ENCODE peak calls at places on chromosome 14, in ten cellular contexts. E, D, F, C, T, H, Y, Q, J and G are unnamed samples. For H3K9me3 and H3K4me1, the result is how much of the 10 kb centered on the place peaks cover.

GRCh38 chr14:92556255-92556741 is 42.7 kb downstream of the RIN3 start:
- DNase-seq in C (no peak), F (peak), J (no peak), H (no peak), Y (no peak), D (no peak), Q (no peak), T (no peak), E (no peak), G (no peak)

GRCh38 chr14:36365766-36366165 is 45.3 kb upstream of the MBIP start:
- DNase-seq in C (no peak), Q (no peak), J (no peak), F (no peak), H (no peak), E (no peak), D (no peak), T (no peak), Y (no peak), G (no peak)

GRCh38 chr14:104546591-104547309 is 32.8 kb upstream of the C14orf180 start:
- DNase-seq in D (no peak), F (no peak), Y (no peak), H (no peak), C (no peak), Q (peak), T (no peak), J (no peak), E (no peak), G (no peak)

GRCh38 chr14:25003537-25003936 is 46.4 kb downstream of the STXBP6 start:
- DNase-seq in T (no peak), Y (no peak), D (no peak), C (no peak), F (peak), J (no peak), H (no peak), Q (no peak), E (no peak), G (no peak)

GRCh38 chr14:79613625-79614024 is 597.7 kb downstream of the DIO2 start:
- DNase-seq in D (no peak), Y (no peak), J (no peak), H (no peak), C (no peak), Q (no peak), T (no peak), F (no peak), E (no peak), G (no peak)

GRCh38 chr14:104109121-104109541 is 23.6 kb downstream of the ASPG start:
- DNase-seq in E (peak), D (no peak), T (no peak), Q (peak), F (no peak), Y (no peak), J (no peak), C (no peak), H (peak), G (no peak)

GRCh38 chr14:95993768-95994592 is 45.2 kb upstream of the C14orf132 start:
- DNase-seq in C (peak), Q (no peak), F (peak), Y (no peak), T (peak), J (no peak), E (no peak), D (no peak), H (no peak), G (no peak)

GRCh38 chr14:67285876-67286452 is 44.7 kb downstream of the PALS1 start:
- DNase-seq in Y (no peak), F (peak), Q (no peak), H (no peak), E (no peak), T (peak), D (no peak), J (no peak), C (peak), G (peak)

GRCh38 chr14:55964081-55964480 is 154.1 kb upstream of the PELI2 start:
- DNase-seq in C (no peak), F (no peak), Y (no peak), H (no peak), E (no peak), D (no peak), Q (no peak), T (no peak), J (no peak), G (no peak)

GRCh38 chr14:63468273-63468672 is 74.9 kb downstream of the PPP2R5E start:
- DNase-seq in H (no peak), J (no peak), Y (no peak), D (no peak), F (no peak), Q (no peak), T (no peak), E (no peak), C (no peak), G (no peak)

GRCh38 chr14:94213021-94213420 is 38.9 kb downstream of the PPP4R4 start:
- DNase-seq in C (no peak), E (no peak), H (no peak), Q (no peak), J (no peak), F (peak), T (no peak), D (no peak), Y (no peak), G (no peak)

GRCh38 chr14:93326196-93326595 is 6.6 kb downstream of the BTBD7 start:
- DNase-seq in H (no peak), F (no peak), Q (no peak), C (no peak), D (no peak), J (no peak), Y (no peak), T (no peak), E (no peak), G (no peak)

GRCh38 chr14:59424707-59425106 is 40.5 kb downstream of the GPR135 start:
- DNase-seq in F (no peak), Y (no peak), H (no peak), T (no peak), Q (no peak), E (no peak), J (no peak), C (no peak), D (peak), G (no peak)

GRCh38 chr14:100488057-100488456 is 99.2 kb downstream of the BEGAIN start:
- DNase-seq in Q (no peak), E (no peak), D (no peak), J (no peak), H (no peak), C (no peak), F (no peak), T (no peak), Y (no peak), G (no peak)

GRCh38 chr14:80664576-80664975 is 277.0 kb downstream of the CEP128 start:
- DNase-seq in H (no peak), F (peak), J (no peak), Q (no peak), E (no peak), T (no peak), D (no peak), C (no peak), Y (no peak), G (peak)

GRCh38 chr14:39847191-39847590 is 415.0 kb upstream of the FBXO33 start:
- DNase-seq in F (no peak), J (no peak), Y (no peak), H (no peak), Q (no peak), C (no peak), E (no peak), D (no peak), T (no peak), G (no peak)

GRCh38 chr14:90506748-90507147 is 109.9 kb downstream of the CALM1 start:
- DNase-seq in Y (no peak), C (no peak), Q (no peak), F (no peak), T (no peak), H (no peak), J (no peak), D (no peak), E (no peak), G (no peak)

GRCh38 chr14:31106768-31107167 is 80.6 kb upstream of the STRN3 start:
- DNase-seq in F (peak), T (no peak), H (no peak), J (no peak), E (no peak), Y (no peak), C (no peak), D (no peak), Q (no peak), G (no peak)

GRCh38 chr14:77063581-77064289 is 34.3 kb upstream of the CIPC start:
- DNase-seq in H (no peak), J (no peak), E (no peak), Q (no peak), C (no peak), Y (no peak), F (peak), D (no peak), T (no peak), G (no peak)

GRCh38 chr14:102805454-102805891 is 28.2 kb downstream of the TRAF3 start:
- DNase-seq in H (no peak), F (peak), C (no peak), E (no peak), Y (no peak), Q (peak), J (no peak), D (no peak), T (peak), G (no peak)

GRCh38 chr14:92603309-92604257 is 90.0 kb downstream of the RIN3 start:
- DNase-seq in Q (no peak), C (no peak), D (peak), H (no peak), Y (peak), F (peak), J (peak), T (peak), E (no peak), G (no peak)

GRCh38 chr14:55913324-55914035 is 204.7 kb upstream of the PELI2 start:
- DNase-seq in H (no peak), F (peak), T (no peak), Y (no peak), D (no peak), C (no peak), J (peak), Q (no peak), E (no peak), G (no peak)

GRCh38 chr14:88504602-88505001 is 50.2 kb downstream of the PTPN21 start:
- DNase-seq in H (no peak), Y (no peak), J (no peak), C (no peak), E (no peak), Q (no peak), F (no peak), T (no peak), D (no peak), G (no peak)

GRCh38 chr14:102684276-102684663 is 91.8 kb downstream of the RCOR1 start:
- DNase-seq in Y (no peak), E (no peak), F (no peak), H (no peak), Q (no peak), C (no peak), J (no peak), D (no peak), T (no peak), G (no peak)

GRCh38 chr14:20803221-20803620 is 577 bp upstream of the RNASE1 start:
- DNase-seq in Y (no peak), Q (no peak), C (no peak), D (no peak), F (no peak), J (no peak), H (no peak), T (no peak), E (no peak), G (no peak)

GRCh38 chr14:55448146-55448614 is 7.8 kb upstream of the TBPL2 start:
- DNase-seq in H (no peak), Y (no peak), F (peak), C (peak), J (peak), D (no peak), Q (peak), T (no peak), E (peak), G (no peak)

GRCh38 chr14:89422181-89422951 is 5.3 kb upstream of the FOXN3 start:
- DNase-seq in J (no peak), T (no peak), Y (no peak), F (peak), H (no peak), D (no peak), E (peak), Q (peak), C (no peak), G (peak)

GRCh38 chr14:60164404-60164716 is 838 bp downstream of the DHRS7 start:
- DNase-seq in F (no peak), H (no peak), C (peak), T (no peak), Y (no peak), Q (no peak), E (no peak), J (no peak), D (no peak), G (no peak)

GRCh38 chr14:91750634-91751198 is 18.8 kb upstream of the CATSPERB start:
- DNase-seq in D (no peak), C (no peak), F (no peak), E (no peak), J (no peak), Q (no peak), H (no peak), T (no peak), Y (no peak), G (no peak)

GRCh38 chr14:81955123-81955522 is 421.5 kb upstream of the SEL1L start:
- DNase-seq in Y (no peak), T (no peak), H (no peak), C (no peak), F (no peak), D (no peak), J (no peak), E (no peak), Q (no peak), G (no peak)

GRCh38 chr14:77565289-77566081 is 51.0 kb downstream of the SPTLC2 start:
- DNase-seq in D (no peak), F (peak), E (no peak), J (no peak), H (no peak), Q (no peak), T (no peak), Y (no peak), C (no peak), G (no peak)

GRCh38 chr14:52399886-52400599 is 85.9 kb downstream of the PTGER2 start:
- DNase-seq in E (no peak), Q (no peak), J (no peak), T (no peak), D (no peak), C (no peak), F (peak), H (no peak), Y (no peak), G (no peak)

GRCh38 chr14:43232261-43232660 is 1274.8 kb downstream of the FSCB start:
- DNase-seq in E (no peak), D (no peak), F (no peak), T (no peak), Y (no peak), Q (no peak), C (no peak), H (no peak), J (no peak), G (no peak)
- H3K9me3 ChIP-seq in E (under half), D (under half), F (under half), T (under half), Y (under half), Q (under half), C (under half), H (under half), J (under half), G (under half)

DNA sequence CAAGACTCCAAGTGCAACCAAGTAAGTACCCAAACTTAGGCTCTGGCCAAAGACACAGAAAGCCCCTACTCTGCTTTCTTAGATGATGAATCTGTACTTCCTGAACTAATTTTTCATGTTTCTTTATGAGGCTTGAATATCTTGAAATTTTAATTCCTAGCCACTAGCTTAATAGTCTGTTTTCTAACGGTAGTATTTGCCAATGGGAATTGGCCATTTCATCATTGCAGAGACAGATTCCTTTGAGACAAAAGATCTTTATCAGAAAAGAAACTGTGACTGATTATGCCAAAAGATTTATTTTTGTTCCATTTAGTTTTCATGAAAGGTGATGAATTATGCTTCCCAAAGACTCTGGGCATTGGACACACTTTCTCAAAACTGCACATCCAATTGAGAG is 48.7 kb downstream of the DAD1 start:
- DNase-seq in C (no peak), T (no peak), H (no peak), Y (no peak), F (no peak), D (no peak), E (no peak), J (no peak), Q (no peak), G (no peak)
- H3K4me3 ChIP-seq in C (no peak), T (peak), H (peak), Y (no peak), F (no peak), D (peak), E (no peak), J (no peak), Q (no peak), G (no peak)

GRCh38 chr14:50060871-50061663 is 55.3 kb downstream of the VCPKMT start:
- DNase-seq in F (peak), Q (peak), H (peak), E (no peak), C (peak), J (peak), Y (no peak), D (no peak), T (peak), G (peak)
- H3K4me1 ChIP-seq in F (under half), Q (under half), H (half or more), E (under half), C (under half), J (under half), Y (under half), D (under half), T (half or more), G (half or more)

GRCh38 chr14:65431245-65431644 is 18.7 kb downstream of the FUT8 start:
- DNase-seq in Y (no peak), D (no peak), T (no peak), C (no peak), F (no peak), H (no peak), Q (no peak), J (no peak), E (no peak), G (no peak)

GRCh38 chr14:65431951-65432350 is 19.4 kb downstream of the FUT8 start:
- DNase-seq in D (no peak), J (no peak), H (no peak), F (peak), Y (no peak), E (no peak), C (no peak), T (no peak), Q (no peak), G (no peak)

GRCh38 chr14:65433646-65434045 is 21.1 kb downstream of the FUT8 start:
- DNase-seq in C (no peak), D (no peak), J (no peak), Y (no peak), Q (no peak), E (no peak), F (no peak), H (no peak), T (no peak), G (no peak)

GRCh38 chr14:65433157-65433556 is 20.6 kb downstream of the FUT8 start:
- DNase-seq in C (no peak), F (no peak), H (no peak), E (no peak), D (no peak), J (no peak), T (no peak), Y (no peak), Q (no peak), G (no peak)

DNA sequence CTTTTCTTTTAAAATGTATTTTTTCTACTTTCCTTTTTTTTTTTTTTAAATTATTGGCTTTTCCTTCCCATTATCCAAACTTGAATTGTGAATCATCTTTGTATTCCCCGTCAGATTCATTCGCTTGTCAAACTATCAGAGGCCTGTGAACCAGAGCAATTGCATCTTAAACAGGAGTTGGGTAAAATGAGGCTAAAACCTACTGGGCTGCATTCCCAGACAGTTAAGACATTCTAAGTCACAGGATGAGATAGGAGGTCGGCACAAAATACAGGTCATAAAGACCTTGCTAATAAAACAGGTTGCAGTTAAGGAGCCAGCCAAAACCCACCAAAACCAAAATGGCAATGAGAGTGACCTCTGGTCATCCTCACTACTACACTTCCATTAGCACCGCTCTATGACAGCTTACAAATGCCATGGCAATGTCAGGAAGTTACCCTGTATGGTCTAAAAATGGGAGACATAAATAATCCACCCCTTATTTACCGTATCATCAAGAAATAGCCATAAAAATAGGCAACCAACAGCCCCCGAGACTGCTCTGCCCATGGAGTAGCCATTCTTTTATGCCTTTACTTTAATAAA is 19.9 kb downstream of the FUT8 start:
- DNase-seq in C (no peak), D (no peak), T (no peak), J (no peak), H (no peak), Y (no peak), F (no peak), Q (no peak), E (no peak), G (no peak)
- H3K9me3 ChIP-seq in C (under half), D (under half), T (under half), J (under half), H (under half), Y (under half), F (under half), Q (under half), E (under half), G (under half)

DNA sequence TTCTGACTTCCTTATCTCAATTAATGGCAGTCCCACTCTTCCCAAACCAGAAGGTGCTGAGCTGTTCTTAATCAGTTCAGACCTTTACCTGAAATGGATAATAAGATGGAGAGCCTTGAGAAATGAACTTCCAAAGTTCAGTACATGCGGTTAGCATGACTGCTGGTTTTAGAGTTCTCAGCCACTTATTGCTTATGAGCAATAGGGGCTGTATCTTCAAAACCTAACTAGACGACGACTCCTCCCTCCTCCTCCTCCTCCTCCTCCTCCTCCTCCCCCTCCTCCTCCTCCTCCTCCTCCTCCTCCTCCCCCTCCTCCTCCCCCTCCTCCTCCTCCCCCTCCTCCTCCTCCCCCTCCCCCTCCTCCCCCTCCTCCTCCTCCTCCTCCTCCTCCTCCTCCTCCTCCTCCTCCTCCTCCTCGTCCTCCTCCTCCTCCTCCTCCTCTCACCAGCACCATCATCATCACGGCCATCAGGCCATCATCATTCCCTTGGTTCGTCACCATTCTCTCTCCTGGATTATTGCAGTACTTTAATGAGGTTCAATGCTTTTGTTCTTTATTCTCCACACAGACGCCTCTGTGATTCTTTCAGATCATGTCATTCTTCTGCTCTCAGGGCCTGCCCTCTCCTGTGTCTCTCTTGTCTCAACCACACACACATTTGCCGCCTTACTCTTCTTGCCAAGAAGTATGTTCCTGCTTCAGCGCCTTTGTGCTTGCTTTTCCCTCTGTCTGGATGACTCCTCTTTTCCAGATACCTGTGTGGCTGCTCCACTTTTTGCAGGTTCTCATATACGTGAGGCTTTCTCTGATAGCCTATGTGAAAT is 2.7 kb downstream of the PCNX1 start:
- DNase-seq in Q (no peak), Y (no peak), C (no peak), J (no peak), D (no peak), F (no peak), T (no peak), H (no peak), E (no peak), G (no peak)
- H3K4me3 ChIP-seq in Q (peak), Y (peak), C (no peak), J (no peak), D (peak), F (no peak), T (peak), H (peak), E (no peak), G (no peak)